ENCODE peak calls at places on chromosomes 13 and 19, in seven cellular contexts. One of them, this sample, is unnamed.

GRCh38 chr13:40974460-40975407 is 44.4 kb downstream of the ELF1 start:
- DNase-seq in kidney: no peak
- DNase-seq in mucosa of descending colon: no peak
- DNase-seq in A549: peak
- DNase-seq in fibroblast of lung: peak
- DNase-seq in progenitor cell of endocrine pancreas: no peak
- DNase-seq in Peyer's patch: no peak
- DNase-seq in this sample: peak

GRCh38 chr13:27789153-27789494 is 3.2 kb upstream of the GSX1 start:
- DNase-seq in progenitor cell of endocrine pancreas: no peak
- DNase-seq in fibroblast of lung: no peak
- DNase-seq in Peyer's patch: no peak
- DNase-seq in mucosa of descending colon: no peak
- DNase-seq in A549: no peak
- DNase-seq in kidney: no peak
- DNase-seq in this sample: no peak

GRCh38 chr19:49591731-49592485 is 926 bp downstream of the PRR12 start:
- DNase-seq in A549: peak
- DNase-seq in fibroblast of lung: peak
- DNase-seq in mucosa of descending colon: peak
- DNase-seq in progenitor cell of endocrine pancreas: no peak
- DNase-seq in kidney: peak
- DNase-seq in Peyer's patch: peak
- DNase-seq in this sample: peak

GRCh38 chr19:51338563-51339312 is 3.2 kb downstream of the VSIG10L start:
- DNase-seq in A549: peak
- DNase-seq in mucosa of descending colon: peak
- DNase-seq in progenitor cell of endocrine pancreas: peak
- DNase-seq in Peyer's patch: peak
- DNase-seq in kidney: peak
- DNase-seq in fibroblast of lung: peak
- DNase-seq in this sample: peak

GRCh38 chr19:56566904-56567273 is 379 bp upstream of the ZNF470 start:
- DNase-seq in fibroblast of lung: peak
- DNase-seq in progenitor cell of endocrine pancreas: peak
- DNase-seq in mucosa of descending colon: peak
- DNase-seq in A549: peak
- DNase-seq in kidney: peak
- DNase-seq in Peyer's patch: no peak
- DNase-seq in this sample: peak

GRCh38 chr13:48730971-48731658 is 77.4 kb downstream of the CYSLTR2 start:
- DNase-seq in kidney: no peak
- DNase-seq in mucosa of descending colon: no peak
- DNase-seq in Peyer's patch: no peak
- DNase-seq in A549: no peak
- DNase-seq in progenitor cell of endocrine pancreas: no peak
- DNase-seq in fibroblast of lung: peak
- DNase-seq in this sample: no peak

GRCh38 chr19:21910318-21910717 is 74.3 kb upstream of the ZNF43 start:
- DNase-seq in Peyer's patch: no peak
- DNase-seq in mucosa of descending colon: no peak
- DNase-seq in A549: no peak
- DNase-seq in kidney: no peak
- DNase-seq in progenitor cell of endocrine pancreas: no peak
- DNase-seq in fibroblast of lung: no peak
- DNase-seq in this sample: no peak

GRCh38 chr19:38693380-38694223 is 46.2 kb downstream of the ACTN4 start:
- DNase-seq in progenitor cell of endocrine pancreas: peak
- DNase-seq in mucosa of descending colon: no peak
- DNase-seq in kidney: no peak
- DNase-seq in A549: peak
- DNase-seq in fibroblast of lung: peak
- DNase-seq in Peyer's patch: no peak
- DNase-seq in this sample: peak

GRCh38 chr19:35040826-35041547 is 534 bp upstream of the HPN start:
- DNase-seq in fibroblast of lung: peak
- DNase-seq in mucosa of descending colon: peak
- DNase-seq in Peyer's patch: peak
- DNase-seq in A549: no peak
- DNase-seq in kidney: peak
- DNase-seq in progenitor cell of endocrine pancreas: peak
- DNase-seq in this sample: peak

GRCh38 chr19:511101-511841 is 4.0 kb downstream of the TPGS1 start:
- DNase-seq in Peyer's patch: peak
- DNase-seq in fibroblast of lung: no peak
- DNase-seq in mucosa of descending colon: peak
- DNase-seq in kidney: no peak
- DNase-seq in progenitor cell of endocrine pancreas: no peak
- DNase-seq in A549: no peak
- DNase-seq in this sample: no peak

GRCh38 chr13:107203146-107203847 is 635.4 kb upstream of the ARGLU1 start:
- DNase-seq in kidney: no peak
- DNase-seq in fibroblast of lung: peak
- DNase-seq in A549: peak
- DNase-seq in mucosa of descending colon: no peak
- DNase-seq in Peyer's patch: no peak
- DNase-seq in progenitor cell of endocrine pancreas: no peak
- DNase-seq in this sample: peak
- TF ChIP-seq CTCF in kidney: peak
- TF ChIP-seq CTCF in fibroblast of lung: no peak
- TF ChIP-seq CTCF in A549: no peak
- TF ChIP-seq CTCF in mucosa of descending colon: no peak
- TF ChIP-seq CTCF in Peyer's patch: peak
- TF ChIP-seq CTCF in progenitor cell of endocrine pancreas: peak
- TF ChIP-seq CTCF in this sample: no peak

GRCh38 chr19:11261902-11262839 is at the start of gene DOCK6:
- DNase-seq in progenitor cell of endocrine pancreas: peak
- DNase-seq in kidney: peak
- DNase-seq in Peyer's patch: peak
- DNase-seq in fibroblast of lung: no peak
- DNase-seq in A549: no peak
- DNase-seq in mucosa of descending colon: peak
- DNase-seq in this sample: peak
- TF ChIP-seq CTCF in progenitor cell of endocrine pancreas: peak
- TF ChIP-seq CTCF in kidney: peak
- TF ChIP-seq CTCF in Peyer's patch: peak
- TF ChIP-seq CTCF in fibroblast of lung: peak
- TF ChIP-seq CTCF in A549: peak
- TF ChIP-seq CTCF in mucosa of descending colon: no peak
- TF ChIP-seq CTCF in this sample: no peak

GRCh38 chr13:33639158-33639557 is 178.8 kb upstream of the RFC3 start:
- DNase-seq in kidney: no peak
- DNase-seq in mucosa of descending colon: no peak
- DNase-seq in Peyer's patch: no peak
- DNase-seq in progenitor cell of endocrine pancreas: no peak
- DNase-seq in A549: no peak
- DNase-seq in fibroblast of lung: peak
- DNase-seq in this sample: no peak

GRCh38 chr13:33633701-33634525 is 184.0 kb upstream of the RFC3 start:
- DNase-seq in mucosa of descending colon: no peak
- DNase-seq in progenitor cell of endocrine pancreas: no peak
- DNase-seq in A549: no peak
- DNase-seq in fibroblast of lung: no peak
- DNase-seq in Peyer's patch: no peak
- DNase-seq in kidney: no peak
- DNase-seq in this sample: no peak

GRCh38 chr13:33636955-33637670 is 180.8 kb upstream of the RFC3 start:
- DNase-seq in progenitor cell of endocrine pancreas: no peak
- DNase-seq in Peyer's patch: no peak
- DNase-seq in mucosa of descending colon: no peak
- DNase-seq in kidney: no peak
- DNase-seq in fibroblast of lung: no peak
- DNase-seq in A549: no peak
- DNase-seq in this sample: no peak

GRCh38 chr13:33637978-33638743 is 179.8 kb upstream of the RFC3 start:
- DNase-seq in A549: no peak
- DNase-seq in kidney: no peak
- DNase-seq in fibroblast of lung: peak
- DNase-seq in mucosa of descending colon: no peak
- DNase-seq in Peyer's patch: no peak
- DNase-seq in progenitor cell of endocrine pancreas: no peak
- DNase-seq in this sample: no peak

GRCh38 chr13:33634526-33635111 is 183.3 kb upstream of the RFC3 start:
- DNase-seq in fibroblast of lung: peak
- DNase-seq in mucosa of descending colon: no peak
- DNase-seq in kidney: no peak
- DNase-seq in A549: no peak
- DNase-seq in Peyer's patch: no peak
- DNase-seq in progenitor cell of endocrine pancreas: no peak
- DNase-seq in this sample: no peak
- TF ChIP-seq CTCF in fibroblast of lung: no peak
- TF ChIP-seq CTCF in mucosa of descending colon: no peak
- TF ChIP-seq CTCF in kidney: no peak
- TF ChIP-seq CTCF in A549: no peak
- TF ChIP-seq CTCF in Peyer's patch: no peak
- TF ChIP-seq CTCF in progenitor cell of endocrine pancreas: no peak
- TF ChIP-seq CTCF in this sample: no peak

GRCh38 chr13:20311022-20311421 is 78.9 kb upstream of the GJB6 start:
- DNase-seq in kidney: no peak
- DNase-seq in fibroblast of lung: no peak
- DNase-seq in mucosa of descending colon: no peak
- DNase-seq in A549: no peak
- DNase-seq in progenitor cell of endocrine pancreas: no peak
- DNase-seq in Peyer's patch: no peak
- DNase-seq in this sample: no peak

GRCh38 chr13:20313896-20314295 is 81.8 kb upstream of the GJB6 start:
- DNase-seq in mucosa of descending colon: no peak
- DNase-seq in A549: no peak
- DNase-seq in fibroblast of lung: no peak
- DNase-seq in kidney: no peak
- DNase-seq in progenitor cell of endocrine pancreas: no peak
- DNase-seq in Peyer's patch: no peak
- DNase-seq in this sample: no peak

DNA sequence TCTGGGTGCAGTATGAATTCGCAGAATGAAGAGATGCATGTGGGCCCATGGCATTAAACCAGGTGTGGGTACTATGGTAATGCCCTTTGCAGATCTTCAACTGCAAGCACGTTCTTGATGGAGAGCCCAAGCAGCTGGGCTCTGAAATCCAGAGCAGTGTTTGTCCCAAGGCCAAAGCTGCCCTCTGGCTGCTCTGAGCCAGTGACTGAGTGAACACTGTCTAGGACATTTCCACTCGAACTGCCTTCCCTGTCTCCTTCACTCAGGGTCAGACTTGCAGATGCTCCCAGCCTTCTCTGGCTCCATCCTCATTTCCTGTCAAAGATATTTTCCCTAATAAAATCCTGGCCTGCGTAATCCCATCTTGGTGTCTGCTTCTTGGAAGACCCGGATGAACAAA is 80.2 kb upstream of the GJB6 start:
- DNase-seq in kidney: no peak
- DNase-seq in mucosa of descending colon: no peak
- DNase-seq in progenitor cell of endocrine pancreas: no peak
- DNase-seq in A549: no peak
- DNase-seq in fibroblast of lung: no peak
- DNase-seq in Peyer's patch: no peak
- DNase-seq in this sample: no peak
- TF ChIP-seq CTCF in kidney: no peak
- TF ChIP-seq CTCF in mucosa of descending colon: no peak
- TF ChIP-seq CTCF in progenitor cell of endocrine pancreas: no peak
- TF ChIP-seq CTCF in A549: no peak
- TF ChIP-seq CTCF in fibroblast of lung: no peak
- TF ChIP-seq CTCF in Peyer's patch: no peak
- TF ChIP-seq CTCF in this sample: no peak

GRCh38 chr13:98470920-98471319 is 106.0 kb downstream of the STK24 start:
- DNase-seq in Peyer's patch: no peak
- DNase-seq in mucosa of descending colon: no peak
- DNase-seq in progenitor cell of endocrine pancreas: no peak
- DNase-seq in kidney: no peak
- DNase-seq in fibroblast of lung: no peak
- DNase-seq in A549: no peak
- DNase-seq in this sample: no peak

GRCh38 chr13:98467263-98467985 is 109.5 kb downstream of the STK24 start:
- DNase-seq in Peyer's patch: peak
- DNase-seq in kidney: peak
- DNase-seq in A549: no peak
- DNase-seq in fibroblast of lung: no peak
- DNase-seq in progenitor cell of endocrine pancreas: no peak
- DNase-seq in mucosa of descending colon: no peak
- DNase-seq in this sample: no peak

GRCh38 chr13:98466634-98467236 is 110.2 kb downstream of the STK24 start:
- DNase-seq in A549: peak
- DNase-seq in kidney: peak
- DNase-seq in mucosa of descending colon: no peak
- DNase-seq in progenitor cell of endocrine pancreas: peak
- DNase-seq in Peyer's patch: peak
- DNase-seq in fibroblast of lung: peak
- DNase-seq in this sample: peak

GRCh38 chr13:98468929-98469328 is 108.0 kb downstream of the STK24 start:
- DNase-seq in A549: no peak
- DNase-seq in kidney: peak
- DNase-seq in fibroblast of lung: no peak
- DNase-seq in Peyer's patch: no peak
- DNase-seq in progenitor cell of endocrine pancreas: no peak
- DNase-seq in mucosa of descending colon: no peak
- DNase-seq in this sample: no peak

DNA sequence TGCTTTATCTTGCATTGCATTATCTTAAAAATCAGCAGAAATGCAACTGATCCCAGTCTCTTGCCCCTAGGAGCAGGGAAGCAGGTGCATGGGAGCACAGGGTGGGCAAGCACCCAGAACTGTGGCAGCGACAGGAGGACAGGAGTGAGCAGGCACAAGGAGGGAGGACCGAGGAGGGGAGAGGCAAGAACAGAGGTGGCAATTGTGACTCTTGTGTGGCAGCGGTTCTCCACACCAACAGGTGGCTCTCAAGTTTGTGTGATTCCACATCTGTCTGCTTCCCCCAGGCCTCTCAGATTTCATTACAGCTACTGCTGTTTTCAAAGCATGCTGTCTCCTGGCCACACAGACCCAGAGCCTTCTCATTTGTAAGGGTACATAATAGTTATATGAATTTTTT is 108.6 kb downstream of the STK24 start:
- DNase-seq in fibroblast of lung: no peak
- DNase-seq in kidney: peak
- DNase-seq in mucosa of descending colon: no peak
- DNase-seq in Peyer's patch: no peak
- DNase-seq in progenitor cell of endocrine pancreas: no peak
- DNase-seq in A549: no peak
- DNase-seq in this sample: no peak
- TF ChIP-seq CTCF in fibroblast of lung: no peak
- TF ChIP-seq CTCF in kidney: no peak
- TF ChIP-seq CTCF in mucosa of descending colon: no peak
- TF ChIP-seq CTCF in Peyer's patch: no peak
- TF ChIP-seq CTCF in progenitor cell of endocrine pancreas: no peak
- TF ChIP-seq CTCF in A549: no peak
- TF ChIP-seq CTCF in this sample: no peak

GRCh38 chr19:41707502-41707812 is 969 bp upstream of the CEACAM5 start:
- DNase-seq in A549: peak
- DNase-seq in mucosa of descending colon: peak
- DNase-seq in progenitor cell of endocrine pancreas: no peak
- DNase-seq in kidney: no peak
- DNase-seq in Peyer's patch: no peak
- DNase-seq in fibroblast of lung: no peak
- DNase-seq in this sample: peak
- TF ChIP-seq CTCF in A549: no peak
- TF ChIP-seq CTCF in mucosa of descending colon: no peak
- TF ChIP-seq CTCF in progenitor cell of endocrine pancreas: no peak
- TF ChIP-seq CTCF in kidney: no peak
- TF ChIP-seq CTCF in Peyer's patch: no peak
- TF ChIP-seq CTCF in fibroblast of lung: no peak
- TF ChIP-seq CTCF in this sample: no peak

This sample was measured in Calu3.